ENCODE peak calls at places on chromosomes 11 and 22, in seven cellular contexts. D is CD8-positive, alpha-beta T cell; F is CD4-positive, alpha-beta memory T cell; X is tibial nerve; Z is ovary; J is IMR-90; N is H1. V is an unnamed sample.

GRCh38 chr22:19809741-19810140 is 44.9 kb downstream of the GNB1L start:
- DNase-seq in Z (no peak), X (no peak), N (no peak), F (no peak), D (no peak), J (no peak), V (no peak)

GRCh38 chr11:72676874-72677341 is 2.7 kb upstream of the PDE2A start:
- DNase-seq in D (peak; percentile 73), J (peak; percentile 26), N (peak; percentile 94), F (peak; percentile 68), Z (peak; percentile 54), X (peak; percentile 30), V (peak; percentile 61)

GRCh38 chr11:118076754-118077281 is at the start of gene TMPRSS4:
- DNase-seq in Z (no peak), X (no peak), F (no peak), J (no peak), N (no peak), D (no peak), V (no peak)

GRCh38 chr11:134470238-134470637 is 58.2 kb upstream of the B3GAT1 start:
- DNase-seq in N (no peak), J (no peak), F (no peak), D (no peak), Z (no peak), X (no peak), V (no peak)

GRCh38 chr22:20233351-20234313 is 34.5 kb downstream of the RTN4R start:
- DNase-seq in X (no peak), J (no peak), N (no peak), F (no peak), D (no peak), Z (no peak), V (no peak)

GRCh38 chr11:109267293-109268095 is 154.5 kb upstream of the C11orf87 start:
- DNase-seq in X (no peak), F (no peak), N (no peak), Z (no peak), J (no peak), D (no peak), V (no peak)

GRCh38 chr22:44881246-44881600 is 128.6 kb downstream of the PHF21B start:
- DNase-seq in Z (no peak), F (no peak), N (no peak), J (no peak), D (no peak), X (no peak), V (no peak)

GRCh38 chr11:86955674-86956522 is 703 bp upstream of the FZD4 start:
- DNase-seq in J (peak; percentile 61), F (peak; percentile 19), Z (peak; percentile 90), N (peak; percentile 88), D (no peak), X (peak; percentile 68), V (peak; percentile 89)

GRCh38 chr11:71488086-71488967 is 35.3 kb downstream of the NADSYN1 start:
- DNase-seq in N (no peak), J (peak; percentile 80), F (no peak), Z (peak; percentile 31), D (no peak), X (no peak), V (peak; percentile 21)

DNA sequence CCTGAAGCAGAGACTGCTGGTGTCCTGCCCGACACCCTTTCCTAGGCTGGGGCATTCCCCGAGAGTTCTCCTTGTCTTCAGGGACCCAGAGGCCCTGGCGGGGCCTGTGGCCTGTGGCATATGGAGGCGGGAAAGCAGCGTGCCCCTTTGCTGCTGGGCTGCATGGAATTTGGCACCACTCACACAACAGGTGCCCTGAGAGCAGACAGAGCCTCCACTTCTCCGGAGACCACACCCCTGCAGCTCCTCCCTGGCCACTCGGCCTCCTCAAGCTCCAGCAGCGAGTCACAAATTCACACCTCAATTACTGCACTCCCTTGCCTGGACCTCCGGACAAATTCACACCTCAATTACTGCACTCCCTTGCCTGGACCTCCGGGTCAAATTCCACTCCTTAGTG is 1375.2 kb downstream of the TBC1D22A start:
- DNase-seq in N (no peak), Z (no peak), D (no peak), X (no peak), J (no peak), F (no peak), V (no peak)
- H3K9me3 ChIP-seq in N (peaks cover 3% of the 10 kb centered on the region), Z (no peaks in the 10 kb centered on the region), D (no peaks in the 10 kb centered on the region), X (no peaks in the 10 kb centered on the region), J (peaks cover 38% of the 10 kb centered on the region), F (no peaks in the 10 kb centered on the region), V (no peaks in the 10 kb centered on the region)

DNA sequence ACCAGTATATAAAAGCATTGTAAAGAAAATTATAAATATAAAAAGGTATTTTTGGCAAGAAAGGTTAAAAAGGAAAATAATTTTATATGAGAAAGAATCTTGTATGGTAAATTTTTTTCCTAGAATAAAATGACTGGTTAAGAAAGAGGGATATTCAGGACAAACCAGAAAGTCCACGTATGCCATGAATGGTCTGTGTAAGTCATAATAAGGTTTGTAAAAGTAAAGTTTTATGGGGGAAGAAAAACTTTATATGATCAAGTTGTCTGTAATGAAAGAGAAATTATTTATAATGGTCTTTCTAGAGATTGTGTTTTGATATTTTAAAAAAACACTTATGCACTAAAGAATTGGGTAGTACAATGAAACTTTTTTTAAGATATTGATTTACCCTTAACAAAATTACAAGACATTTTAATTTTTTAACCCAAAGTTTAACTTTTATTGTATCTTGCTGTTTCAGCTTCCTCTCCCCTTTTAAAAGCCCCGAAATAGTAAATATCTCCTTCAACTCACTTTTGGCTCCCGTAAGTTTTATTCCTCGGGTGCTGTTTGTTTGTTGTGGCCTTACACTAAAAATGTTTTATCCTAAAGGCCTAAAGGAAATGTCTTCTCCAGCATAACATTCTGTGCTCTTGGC is 47.7 kb downstream of the AMOTL1 start:
- DNase-seq in X (no peak), N (no peak), D (no peak), Z (no peak), J (no peak), F (no peak), V (no peak)
- H3K27ac ChIP-seq in X (no peak overlapping the region), N (no peak overlapping the region), D (no peak overlapping the region), Z (no peak overlapping the region), J (no peak overlapping the region), F (no peak overlapping the region), V (no peak overlapping the region)

GRCh38 chr11:20049231-20049630 is 111.0 kb downstream of the DBX1 start:
- DNase-seq in J (no peak), Z (no peak), X (no peak), N (no peak), D (no peak), F (no peak), V (no peak)
- H3K4me1 ChIP-seq in J (peaks cover 13% of the 10 kb centered on the region), Z (peaks cover 12% of the 10 kb centered on the region), X (no peaks in the 10 kb centered on the region), N (peaks cover 24% of the 10 kb centered on the region), D (no peaks in the 10 kb centered on the region), F (no peaks in the 10 kb centered on the region), V (peaks cover 16% of the 10 kb centered on the region)

GRCh38 chr22:48432721-48433518 is 1394.8 kb downstream of the BRD1 start:
- DNase-seq in Z (no peak), F (no peak), X (no peak), D (no peak), J (no peak), N (no peak), V (no peak)

GRCh38 chr22:48433647-48434046 is 1394.0 kb downstream of the BRD1 start:
- DNase-seq in F (no peak), Z (no peak), J (no peak), X (no peak), D (no peak), N (no peak), V (no peak)

GRCh38 chr22:48436201-48436931 is 1391.3 kb downstream of the BRD1 start:
- DNase-seq in Z (no peak), D (no peak), X (no peak), N (no peak), J (no peak), F (no peak), V (no peak)

GRCh38 chr22:48434156-48434867 is 1393.4 kb downstream of the BRD1 start:
- DNase-seq in Z (no peak), J (no peak), N (no peak), F (no peak), X (no peak), D (no peak), V (no peak)

DNA sequence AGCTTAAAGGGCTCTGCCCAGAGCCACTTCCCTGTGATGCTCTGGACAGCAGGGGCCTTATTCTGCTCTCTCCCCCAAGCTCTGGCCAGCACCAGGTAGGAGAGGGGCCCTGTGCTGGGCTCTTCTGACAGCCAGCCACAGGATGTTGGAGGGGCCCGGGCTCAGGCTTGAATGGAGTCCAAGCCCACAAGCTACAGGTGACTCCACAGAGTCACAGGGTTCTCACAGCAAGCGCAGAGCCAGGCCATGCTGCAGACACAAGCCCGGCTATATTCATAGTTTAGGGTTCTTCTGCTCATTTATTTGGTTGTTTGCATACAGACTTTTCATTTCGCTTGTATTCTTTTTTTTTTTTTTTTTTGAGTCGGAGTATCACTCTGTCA is 1392.8 kb downstream of the BRD1 start:
- DNase-seq in N (no peak), J (no peak), Z (no peak), D (no peak), F (no peak), X (no peak), V (no peak)
- H3K9me3 ChIP-seq in N (no peaks in the 10 kb centered on the region), J (peaks cover 52% of the 10 kb centered on the region), Z (no peaks in the 10 kb centered on the region), D (no peaks in the 10 kb centered on the region), F (no peaks in the 10 kb centered on the region), X (no peaks in the 10 kb centered on the region), V (no peaks in the 10 kb centered on the region)

GRCh38 chr22:36507518-36508010 is 724 bp upstream of the FOXRED2 start:
- DNase-seq in N (no peak), F (no peak), J (no peak), D (no peak), X (no peak), Z (no peak), V (no peak)
- H3K27ac ChIP-seq in N (no peak overlapping the region), F (peak overlapping the region; percentile 22), J (no peak overlapping the region), D (peak overlapping the region; percentile 41), X (peak overlapping the region; percentile 91), Z (peak overlapping the region; percentile 59), V (peak overlapping the region; percentile 79)

GRCh38 chr11:35859311-35859710 is 84.6 kb upstream of the LDLRAD3 start:
- DNase-seq in F (no peak), D (no peak), X (no peak), N (no peak), J (peak; percentile 43), Z (no peak), V (no peak)
- H3K4me1 ChIP-seq in F (no peaks in the 10 kb centered on the region), D (no peaks in the 10 kb centered on the region), X (no peaks in the 10 kb centered on the region), N (no peaks in the 10 kb centered on the region), J (no peaks in the 10 kb centered on the region), Z (no peaks in the 10 kb centered on the region), V (no peaks in the 10 kb centered on the region)

GRCh38 chr11:50187220-50187619 is 154.5 kb downstream of the OR4C45 start:
- DNase-seq in N (no peak), X (no peak), J (no peak), D (no peak), Z (no peak), F (no peak), V (no peak)

GRCh38 chr11:50188040-50188439 is 155.4 kb downstream of the OR4C45 start:
- DNase-seq in X (no peak), D (no peak), F (no peak), J (no peak), N (no peak), Z (no peak), V (no peak)

DNA sequence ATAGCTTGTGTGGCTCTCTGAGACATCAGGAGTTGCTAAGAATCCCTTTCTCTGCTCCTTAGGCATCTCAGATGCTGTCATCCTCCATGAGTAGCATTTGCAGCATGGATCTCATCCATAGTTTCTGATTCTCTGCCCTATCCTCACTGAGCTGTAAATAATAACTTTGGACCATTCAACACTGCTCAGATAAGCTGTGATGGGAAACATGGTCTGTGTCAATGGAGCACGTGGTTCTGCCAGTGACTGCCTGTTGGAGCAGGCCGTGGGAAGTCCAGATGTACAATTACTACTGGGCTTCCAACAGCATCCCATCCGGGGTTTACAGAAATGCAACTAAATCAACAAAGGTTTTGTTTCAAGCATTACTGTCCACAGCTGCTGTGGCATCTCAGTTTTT is 160.1 kb downstream of the OR4C45 start:
- DNase-seq in Z (no peak), F (no peak), X (no peak), D (no peak), N (no peak), J (no peak), V (no peak)
- H3K9me3 ChIP-seq in Z (no peaks in the 10 kb centered on the region), F (no peaks in the 10 kb centered on the region), X (no peaks in the 10 kb centered on the region), D (no peaks in the 10 kb centered on the region), N (peaks cover 49% of the 10 kb centered on the region), J (no peaks in the 10 kb centered on the region), V (no peaks in the 10 kb centered on the region)